ENCODE peak calls at places on chromosome 20, in nine cellular contexts. T, M, Q, L, E, R, A, I and O are unnamed samples.

GRCh38 chr20:48201881-48202280 is 416.6 kb upstream of the SULF2 start:
- DNase-seq in T (no peak), M (no peak), Q (no peak), L (peak; percentile 52), E (no peak), R (no peak), A (no peak), I (no peak), O (no peak)

GRCh38 chr20:39829255-39829654 is 859.8 kb downstream of the MAFB start:
- DNase-seq in T (no peak), M (no peak), Q (no peak), L (no peak), E (no peak), R (no peak), A (no peak), I (no peak), O (no peak)

GRCh38 chr20:11186301-11187008 is 512.7 kb upstream of the JAG1 start:
- DNase-seq in T (no peak), M (no peak), Q (no peak), L (no peak), E (no peak), R (no peak), A (no peak), I (no peak), O (no peak)

GRCh38 chr20:15799871-15800270 is 773.4 kb downstream of the KIF16B start:
- DNase-seq in T (no peak), M (no peak), Q (no peak), L (no peak), E (no peak), R (no peak), A (no peak), I (no peak), O (no peak)

GRCh38 chr20:8432435-8433148 is 300.5 kb downstream of the PLCB1 start:
- DNase-seq in T (no peak), M (no peak), Q (no peak), L (peak; percentile 49), E (no peak), R (no peak), A (no peak), I (no peak), O (no peak)

GRCh38 chr20:36114707-36115106 is 39.8 kb upstream of the EPB41L1 start:
- DNase-seq in T (no peak), M (no peak), Q (no peak), L (no peak), E (no peak), R (no peak), A (no peak), I (no peak), O (no peak)

GRCh38 chr20:3461191-3461874 is 9.5 kb upstream of the ATRN start:
- DNase-seq in T (no peak), M (no peak), Q (no peak), L (no peak), E (no peak), R (peak; percentile 86), A (no peak), I (no peak), O (no peak)

GRCh38 chr20:51457281-51457932 is 85.1 kb downstream of the NFATC2 start:
- DNase-seq in T (no peak), M (peak; percentile 40), Q (no peak), L (peak; percentile 44), E (peak; percentile 70), R (no peak), A (no peak), I (no peak), O (no peak)

GRCh38 chr20:44610313-44610965 is 28.1 kb downstream of the PKIG start:
- DNase-seq in T (no peak), M (no peak), Q (no peak), L (no peak), E (no peak), R (no peak), A (no peak), I (no peak), O (no peak)

GRCh38 chr20:24470782-24471582 is 1.6 kb downstream of the SYNDIG1 start:
- DNase-seq in T (no peak), M (no peak), Q (no peak), L (no peak), E (no peak), R (no peak), A (no peak), I (no peak), O (no peak)

GRCh38 chr20:44479643-44480042 is 4.0 kb downstream of the TTPAL start:
- DNase-seq in T (no peak), M (no peak), Q (no peak), L (no peak), E (no peak), R (no peak), A (no peak), I (no peak), O (no peak)

GRCh38 chr20:22698443-22698842 is 114.1 kb upstream of the FOXA2 start:
- DNase-seq in T (no peak), M (no peak), Q (no peak), L (no peak), E (no peak), R (peak; percentile 79), A (no peak), I (no peak), O (no peak)

GRCh38 chr20:50142812-50143211 is 10.7 kb downstream of the PEDS1 start:
- DNase-seq in T (no peak), M (no peak), Q (no peak), L (no peak), E (no peak), R (no peak), A (no peak), I (no peak), O (no peak)

GRCh38 chr20:50149481-50150254 is 3.9 kb downstream of the PEDS1 start:
- DNase-seq in T (no peak), M (no peak), Q (no peak), L (no peak), E (no peak), R (no peak), A (no peak), I (no peak), O (no peak)

GRCh38 chr20:50144362-50144761 is 9.2 kb downstream of the PEDS1 start:
- DNase-seq in T (peak; percentile 34), M (peak; percentile 49), Q (peak; percentile 39), L (no peak), E (no peak), R (no peak), A (peak; percentile 81), I (peak; percentile 76), O (peak; percentile 31)

GRCh38 chr20:50146214-50146613 is 7.3 kb downstream of the PEDS1 start:
- DNase-seq in T (no peak), M (no peak), Q (no peak), L (no peak), E (no peak), R (no peak), A (no peak), I (no peak), O (no peak)

GRCh38 chr20:50146732-50147662 is 6.5 kb downstream of the PEDS1 start:
- DNase-seq in T (peak; percentile 66), M (no peak), Q (peak; percentile 66), L (no peak), E (no peak), R (no peak), A (no peak), I (peak; percentile 63), O (no peak)
- H3K4me1 ChIP-seq in T (peaks cover 37% of the 10 kb centered on the region), M (peaks cover 79% of the 10 kb centered on the region), Q (peaks cover 100% of the 10 kb centered on the region), L (peaks cover 16% of the 10 kb centered on the region), E (peaks cover 3% of the 10 kb centered on the region), R (peaks cover 96% of the 10 kb centered on the region), A (peaks cover 63% of the 10 kb centered on the region), I (peaks cover 90% of the 10 kb centered on the region), O (no peaks in the 10 kb centered on the region)

DNA sequence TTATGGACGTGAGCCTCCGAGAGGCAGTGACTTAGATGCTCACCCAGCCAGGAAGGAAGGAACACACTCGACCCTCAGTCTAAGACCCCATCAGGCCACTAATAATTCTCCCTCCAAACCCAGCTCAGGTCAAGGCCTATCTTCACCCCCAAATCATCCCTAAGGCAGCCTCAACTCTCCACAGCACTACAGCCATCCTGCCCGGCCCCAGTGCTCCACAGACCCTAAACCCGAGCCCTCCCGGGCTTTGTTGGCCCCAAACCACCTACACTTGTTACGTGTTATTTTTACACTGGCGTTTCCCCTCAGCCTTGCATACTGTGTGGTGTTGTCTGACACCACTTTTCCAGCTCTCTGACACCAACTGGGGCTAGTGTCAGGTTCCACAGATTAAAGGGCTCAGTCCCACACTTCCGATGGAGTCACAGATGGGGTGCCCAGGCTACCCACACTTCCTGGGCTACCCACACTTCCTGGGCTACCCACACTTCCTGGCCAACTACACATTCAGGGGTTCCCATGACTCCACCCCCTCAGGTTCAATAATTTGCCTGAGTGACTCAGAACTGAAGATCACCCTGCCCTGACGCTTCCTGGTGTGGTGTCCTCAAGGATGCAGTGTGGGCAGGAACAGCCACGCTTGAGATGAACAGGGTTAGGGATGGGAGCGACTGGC is 25.3 kb downstream of the RBCK1 start:
- DNase-seq in T (no peak), M (no peak), Q (no peak), L (no peak), E (no peak), R (no peak), A (no peak), I (no peak), O (no peak)
- TF ChIP-seq EP300 in T (no peak), M (no peak), Q (no peak), L (no peak), E (no peak), R (no peak), A (no peak), I (no peak), O (no peak)

DNA sequence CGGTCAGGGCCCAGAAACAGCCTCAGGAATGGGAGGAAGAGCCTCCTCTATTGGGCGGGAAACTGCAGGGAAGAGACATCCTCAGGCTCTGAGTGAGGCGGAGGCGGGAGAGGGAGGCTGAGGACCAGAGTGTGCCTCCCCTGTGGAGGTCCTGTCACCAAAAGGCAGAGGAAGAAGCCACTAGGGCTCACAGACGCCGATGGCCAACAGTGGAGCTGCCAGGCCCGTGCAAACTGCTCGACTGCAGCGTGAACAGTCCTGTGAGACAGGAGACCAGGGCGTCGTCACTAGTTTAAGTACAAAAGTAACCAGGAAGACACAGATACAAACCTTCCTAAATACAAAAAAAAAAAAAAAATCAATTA is 82.7 kb downstream of the TAF4 start:
- DNase-seq in T (no peak), M (no peak), Q (no peak), L (no peak), E (no peak), R (no peak), A (no peak), I (no peak), O (no peak)
- H3K9me3 ChIP-seq in T (no peaks in the 10 kb centered on the region), M (no peaks in the 10 kb centered on the region), Q (no peaks in the 10 kb centered on the region), L (no peaks in the 10 kb centered on the region), E (no peaks in the 10 kb centered on the region), R (no peaks in the 10 kb centered on the region), A (no peaks in the 10 kb centered on the region), I (no peaks in the 10 kb centered on the region), O (no peaks in the 10 kb centered on the region)

DNA sequence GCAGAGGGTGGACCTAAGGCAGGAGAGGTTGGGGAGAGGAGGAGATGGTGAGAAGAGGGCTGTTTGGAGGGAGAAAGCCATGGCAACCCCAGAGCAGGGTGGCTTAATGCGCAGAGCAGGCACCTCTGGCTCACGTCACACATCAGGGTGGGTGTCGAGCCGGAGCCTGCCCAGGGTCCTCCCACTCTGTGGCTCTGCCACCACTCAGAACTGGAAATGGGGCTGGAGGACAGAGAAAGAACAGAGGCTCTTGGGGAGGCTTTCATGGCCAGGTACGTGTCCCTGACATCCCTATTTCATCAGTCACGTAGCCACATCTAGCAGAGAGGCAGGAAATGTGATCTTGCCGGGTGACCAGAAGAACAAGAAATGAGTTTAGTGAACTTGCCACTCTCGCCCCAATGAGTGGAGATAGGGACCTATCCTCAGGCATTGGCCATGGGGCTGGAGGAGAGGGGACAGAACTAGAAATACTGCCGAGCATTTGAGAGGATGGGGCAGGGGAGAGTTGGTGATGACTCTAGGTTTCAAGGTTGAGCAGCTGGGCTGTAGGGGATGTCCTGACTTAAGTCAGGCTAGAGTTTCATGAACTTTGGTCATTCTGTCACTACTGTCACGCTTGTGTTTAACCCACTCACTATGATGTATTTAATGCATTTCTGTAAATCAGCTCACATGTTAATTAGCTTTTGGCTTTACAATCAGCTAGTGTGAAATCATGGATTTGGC is 52.6 kb downstream of the CDH26 start:
- DNase-seq in T (no peak), M (no peak), Q (no peak), L (no peak), E (no peak), R (peak; percentile 37), A (no peak), I (no peak), O (no peak)
- H3K4me1 ChIP-seq in T (no peaks in the 10 kb centered on the region), M (no peaks in the 10 kb centered on the region), Q (no peaks in the 10 kb centered on the region), L (no peaks in the 10 kb centered on the region), E (no peaks in the 10 kb centered on the region), R (no peaks in the 10 kb centered on the region), A (no peaks in the 10 kb centered on the region), I (no peaks in the 10 kb centered on the region), O (no peaks in the 10 kb centered on the region)